ENCODE peak calls at places on chromosomes 16 and 17, in five cellular contexts. One of them, this sample, is unnamed.

GRCh38 chr16:1464196-1464893 is 10.5 kb downstream of the CLCN7 start:
- DNase-seq in fibroblast of pulmonary artery: no peak
- DNase-seq in heart right ventricle: no peak
- DNase-seq in GM12864: no peak
- DNase-seq in IMR-90: no peak
- DNase-seq in this sample: no peak

GRCh38 chr16:65117701-65118448 is 4.0 kb downstream of the CDH11 start:
- DNase-seq in fibroblast of pulmonary artery: peak; percentile 91
- DNase-seq in heart right ventricle: peak; percentile 72
- DNase-seq in GM12864: peak; percentile 1
- DNase-seq in IMR-90: peak; percentile 90
- DNase-seq in this sample: peak; percentile 54

GRCh38 chr17:39357488-39357887 is 43.9 kb downstream of the FBXL20 start:
- DNase-seq in fibroblast of pulmonary artery: no peak
- DNase-seq in heart right ventricle: no peak
- DNase-seq in GM12864: no peak
- DNase-seq in IMR-90: peak; percentile 20
- DNase-seq in this sample: no peak

GRCh38 chr16:19168173-19169080 is at the start of gene SYT17:
- DNase-seq in fibroblast of pulmonary artery: no peak
- DNase-seq in heart right ventricle: peak; percentile 14
- DNase-seq in GM12864: no peak
- DNase-seq in IMR-90: no peak
- DNase-seq in this sample: no peak

GRCh38 chr16:19691161-19691850 is 26.7 kb downstream of the KNOP1 start:
- DNase-seq in fibroblast of pulmonary artery: no peak
- DNase-seq in heart right ventricle: peak; percentile 13
- DNase-seq in GM12864: no peak
- DNase-seq in IMR-90: peak; percentile 17
- DNase-seq in this sample: no peak

GRCh38 chr16:71565812-71566700 is 10.8 kb downstream of the TAT start:
- DNase-seq in fibroblast of pulmonary artery: no peak
- DNase-seq in heart right ventricle: no peak
- DNase-seq in GM12864: no peak
- DNase-seq in IMR-90: no peak
- DNase-seq in this sample: no peak

GRCh38 chr16:14180431-14181059 is 109.4 kb downstream of the MRTFB start:
- DNase-seq in fibroblast of pulmonary artery: no peak
- DNase-seq in heart right ventricle: no peak
- DNase-seq in GM12864: no peak
- DNase-seq in IMR-90: no peak
- DNase-seq in this sample: no peak

GRCh38 chr16:70696952-70697600 is 11.2 kb upstream of the MTSS2 start:
- DNase-seq in fibroblast of pulmonary artery: no peak
- DNase-seq in heart right ventricle: no peak
- DNase-seq in GM12864: no peak
- DNase-seq in IMR-90: no peak
- DNase-seq in this sample: peak; percentile 78

GRCh38 chr17:79920751-79921410 is 81.6 kb upstream of the CBX4 start:
- DNase-seq in fibroblast of pulmonary artery: no peak
- DNase-seq in heart right ventricle: no peak
- DNase-seq in GM12864: no peak
- DNase-seq in IMR-90: no peak
- DNase-seq in this sample: no peak

GRCh38 chr17:58412910-58413630 is 4.3 kb downstream of the RNF43 start:
- DNase-seq in fibroblast of pulmonary artery: no peak
- DNase-seq in heart right ventricle: no peak
- DNase-seq in GM12864: no peak
- DNase-seq in IMR-90: peak; percentile 9
- DNase-seq in this sample: peak; percentile 51

GRCh38 chr16:70647461-70648359 is 1.4 kb downstream of the IL34 start:
- DNase-seq in fibroblast of pulmonary artery: no peak
- DNase-seq in heart right ventricle: no peak
- DNase-seq in GM12864: no peak
- DNase-seq in IMR-90: no peak
- DNase-seq in this sample: no peak

GRCh38 chr16:1024126-1024525 is 42.6 kb downstream of the SOX8 start:
- DNase-seq in fibroblast of pulmonary artery: no peak
- DNase-seq in heart right ventricle: no peak
- DNase-seq in GM12864: no peak
- DNase-seq in IMR-90: no peak
- DNase-seq in this sample: no peak

GRCh38 chr17:29243792-29244191 is 2.9 kb upstream of the CRYBA1 start:
- DNase-seq in fibroblast of pulmonary artery: peak; percentile 42
- DNase-seq in heart right ventricle: no peak
- DNase-seq in GM12864: no peak
- DNase-seq in IMR-90: peak; percentile 44
- DNase-seq in this sample: peak; percentile 20

GRCh38 chr16:12868169-12868568 is 33.2 kb upstream of the SHISA9 start:
- DNase-seq in fibroblast of pulmonary artery: no peak
- DNase-seq in heart right ventricle: no peak
- DNase-seq in GM12864: no peak
- DNase-seq in IMR-90: no peak
- DNase-seq in this sample: no peak

GRCh38 chr17:5510776-5511175 is 24.4 kb downstream of the MIS12 start:
- DNase-seq in fibroblast of pulmonary artery: no peak
- DNase-seq in heart right ventricle: no peak
- DNase-seq in GM12864: no peak
- DNase-seq in IMR-90: no peak
- DNase-seq in this sample: no peak

GRCh38 chr16:17304124-17304813 is 166.5 kb downstream of the XYLT1 start:
- DNase-seq in fibroblast of pulmonary artery: no peak
- DNase-seq in heart right ventricle: no peak
- DNase-seq in GM12864: no peak
- DNase-seq in IMR-90: peak; percentile 17
- DNase-seq in this sample: no peak

GRCh38 chr16:11783319-11784047 is 13.6 kb downstream of the ZC3H7A start:
- DNase-seq in fibroblast of pulmonary artery: peak; percentile 79
- DNase-seq in heart right ventricle: no peak
- DNase-seq in GM12864: peak; percentile 80
- DNase-seq in IMR-90: peak; percentile 45
- DNase-seq in this sample: peak; percentile 39

GRCh38 chr16:90008708-90009145 is 10.5 kb downstream of the DBNDD1 start:
- DNase-seq in fibroblast of pulmonary artery: no peak
- DNase-seq in heart right ventricle: no peak
- DNase-seq in GM12864: peak; percentile 31
- DNase-seq in IMR-90: peak; percentile 16
- DNase-seq in this sample: peak; percentile 92

GRCh38 chr17:1001640-1002411 is 4.9 kb downstream of the TIMM22 start:
- DNase-seq in fibroblast of pulmonary artery: peak; percentile 49
- DNase-seq in heart right ventricle: no peak
- DNase-seq in GM12864: no peak
- DNase-seq in IMR-90: peak; percentile 75
- DNase-seq in this sample: no peak

GRCh38 chr17:80101946-80102706 is 745 bp downstream of the GAA start:
- DNase-seq in fibroblast of pulmonary artery: peak; percentile 10
- DNase-seq in heart right ventricle: no peak
- DNase-seq in GM12864: no peak
- DNase-seq in IMR-90: peak; percentile 77
- DNase-seq in this sample: no peak

GRCh38 chr17:32970281-32970680 is 21.4 kb upstream of the SPACA3 start:
- DNase-seq in fibroblast of pulmonary artery: peak; percentile 6
- DNase-seq in heart right ventricle: no peak
- DNase-seq in GM12864: peak; percentile 60
- DNase-seq in IMR-90: no peak
- DNase-seq in this sample: no peak

GRCh38 chr16:66933776-66934137 is 445 bp downstream of the CIAO2B start:
- DNase-seq in fibroblast of pulmonary artery: no peak
- DNase-seq in heart right ventricle: no peak
- DNase-seq in GM12864: no peak
- DNase-seq in IMR-90: peak; percentile 35
- DNase-seq in this sample: no peak

GRCh38 chr17:16374129-16374528 is 6.8 kb upstream of the UBB start:
- DNase-seq in fibroblast of pulmonary artery: peak; percentile 89
- DNase-seq in heart right ventricle: no peak
- DNase-seq in GM12864: no peak
- DNase-seq in IMR-90: peak; percentile 75
- DNase-seq in this sample: no peak
- H3K4me3 ChIP-seq in fibroblast of pulmonary artery: no peak overlapping the region
- H3K4me3 ChIP-seq in heart right ventricle: no peak overlapping the region
- H3K4me3 ChIP-seq in GM12864: no peak overlapping the region
- H3K4me3 ChIP-seq in IMR-90: no peak overlapping the region
- H3K4me3 ChIP-seq in this sample: no peak overlapping the region

GRCh38 chr17:17816831-17817551 is 19.8 kb downstream of the SREBF1 start:
- DNase-seq in fibroblast of pulmonary artery: no peak
- DNase-seq in heart right ventricle: no peak
- DNase-seq in GM12864: no peak
- DNase-seq in IMR-90: no peak
- DNase-seq in this sample: no peak
- H3K4me3 ChIP-seq in fibroblast of pulmonary artery: no peak overlapping the region
- H3K4me3 ChIP-seq in heart right ventricle: no peak overlapping the region
- H3K4me3 ChIP-seq in GM12864: no peak overlapping the region
- H3K4me3 ChIP-seq in IMR-90: no peak overlapping the region
- H3K4me3 ChIP-seq in this sample: no peak overlapping the region

GRCh38 chr17:75344664-75345063 is 55.4 kb upstream of the SLC25A19 start:
- DNase-seq in fibroblast of pulmonary artery: no peak
- DNase-seq in heart right ventricle: no peak
- DNase-seq in GM12864: no peak
- DNase-seq in IMR-90: peak; percentile 36
- DNase-seq in this sample: peak; percentile 55
- H3K4me3 ChIP-seq in fibroblast of pulmonary artery: no peak overlapping the region
- H3K4me3 ChIP-seq in heart right ventricle: no peak overlapping the region
- H3K4me3 ChIP-seq in GM12864: no peak overlapping the region
- H3K4me3 ChIP-seq in IMR-90: no peak overlapping the region
- H3K4me3 ChIP-seq in this sample: no peak overlapping the region

GRCh38 chr17:49963277-49963625 is 5.7 kb upstream of the DLX4 start:
- DNase-seq in fibroblast of pulmonary artery: no peak
- DNase-seq in heart right ventricle: no peak
- DNase-seq in GM12864: no peak
- DNase-seq in IMR-90: no peak
- DNase-seq in this sample: no peak

GRCh38 chr17:49965522-49965905 is 3.5 kb upstream of the DLX4 start:
- DNase-seq in fibroblast of pulmonary artery: no peak
- DNase-seq in heart right ventricle: no peak
- DNase-seq in GM12864: no peak
- DNase-seq in IMR-90: no peak
- DNase-seq in this sample: no peak

GRCh38 chr17:49963626-49964538 is 5.1 kb upstream of the DLX4 start:
- DNase-seq in fibroblast of pulmonary artery: peak; percentile 3
- DNase-seq in heart right ventricle: no peak
- DNase-seq in GM12864: no peak
- DNase-seq in IMR-90: no peak
- DNase-seq in this sample: no peak

GRCh38 chr17:49966767-49967166 is 2.2 kb upstream of the DLX4 start:
- DNase-seq in fibroblast of pulmonary artery: no peak
- DNase-seq in heart right ventricle: no peak
- DNase-seq in GM12864: no peak
- DNase-seq in IMR-90: no peak
- DNase-seq in this sample: no peak

DNA sequence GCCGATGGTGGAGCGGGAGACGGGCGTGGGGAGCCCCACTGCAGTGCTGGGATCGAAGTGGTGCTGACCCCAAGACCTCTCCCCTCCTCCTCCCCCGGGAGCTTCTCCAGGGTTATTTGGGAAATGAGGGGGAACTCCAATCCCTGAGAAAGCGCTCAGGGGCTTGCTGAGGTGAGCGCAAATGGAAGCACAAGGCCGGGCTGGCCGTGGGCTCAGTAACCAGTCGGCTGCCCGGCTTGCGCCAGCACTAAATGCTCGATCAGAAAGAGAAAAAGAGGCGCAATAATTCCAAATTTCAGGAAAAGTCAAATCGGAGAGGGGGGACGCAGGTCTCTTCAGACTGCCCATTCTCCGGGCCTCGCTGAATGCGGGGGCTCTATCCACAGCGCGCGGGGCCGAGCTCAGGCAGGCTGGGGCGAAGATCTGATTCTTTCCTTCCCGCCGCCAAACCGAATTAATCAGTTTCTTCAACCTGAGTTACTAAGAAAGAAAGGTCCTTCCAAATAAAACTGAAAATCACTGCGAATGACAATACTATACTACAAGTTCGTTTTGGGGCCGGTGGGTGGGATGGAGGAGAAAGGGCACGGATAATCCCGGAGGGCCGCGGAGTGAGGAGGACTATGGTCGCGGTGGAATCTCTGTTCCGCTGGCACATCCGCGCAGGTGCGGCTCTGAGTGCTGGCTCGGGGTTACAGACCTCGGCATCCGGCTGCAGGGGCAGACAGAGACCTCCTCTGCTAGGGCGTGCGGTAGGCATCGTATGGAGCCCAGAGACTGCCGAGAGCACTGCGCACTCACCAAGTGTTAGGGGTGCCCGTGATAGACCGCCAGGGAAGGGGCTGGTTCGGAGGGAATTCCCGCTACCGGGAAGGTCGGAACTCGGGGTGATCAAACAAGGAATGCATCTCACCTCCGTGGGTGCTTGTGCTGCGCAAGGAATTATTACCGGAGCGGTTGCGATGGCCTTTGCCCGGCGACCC is 4.2 kb upstream of the DLX4 start:
- DNase-seq in fibroblast of pulmonary artery: no peak
- DNase-seq in heart right ventricle: no peak
- DNase-seq in GM12864: no peak
- DNase-seq in IMR-90: no peak
- DNase-seq in this sample: no peak
- H3K4me3 ChIP-seq in fibroblast of pulmonary artery: no peak overlapping the region
- H3K4me3 ChIP-seq in heart right ventricle: no peak overlapping the region
- H3K4me3 ChIP-seq in GM12864: no peak overlapping the region
- H3K4me3 ChIP-seq in IMR-90: no peak overlapping the region
- H3K4me3 ChIP-seq in this sample: no peak overlapping the region

GRCh38 chr17:42406602-42407288 is 16.3 kb downstream of the CAVIN1 start:
- DNase-seq in fibroblast of pulmonary artery: no peak
- DNase-seq in heart right ventricle: no peak
- DNase-seq in GM12864: no peak
- DNase-seq in IMR-90: no peak
- DNase-seq in this sample: no peak
- H3K4me3 ChIP-seq in fibroblast of pulmonary artery: no peak overlapping the region
- H3K4me3 ChIP-seq in heart right ventricle: no peak overlapping the region
- H3K4me3 ChIP-seq in GM12864: no peak overlapping the region
- H3K4me3 ChIP-seq in IMR-90: no peak overlapping the region
- H3K4me3 ChIP-seq in this sample: no peak overlapping the region

DNA sequence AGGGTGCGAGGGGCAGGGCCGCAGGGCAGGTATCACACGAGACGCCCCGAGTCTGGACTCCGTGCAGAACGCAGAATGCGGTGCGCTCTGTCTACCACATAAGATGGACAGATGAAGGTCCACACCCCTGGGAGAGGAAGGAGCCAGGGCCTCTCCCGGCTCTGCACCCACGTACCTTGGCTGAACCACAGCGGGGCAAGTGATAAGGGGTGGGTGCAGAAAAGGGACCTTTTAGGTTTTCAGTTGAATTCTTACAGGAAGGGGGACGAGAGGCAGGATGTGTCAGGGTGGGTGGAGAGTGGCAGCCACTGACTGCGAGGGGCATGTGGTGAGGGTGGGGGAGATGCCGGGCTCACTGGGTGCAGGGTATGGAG is 338 bp downstream of the CD300A start:
- DNase-seq in fibroblast of pulmonary artery: no peak
- DNase-seq in heart right ventricle: no peak
- DNase-seq in GM12864: no peak
- DNase-seq in IMR-90: no peak
- DNase-seq in this sample: no peak
- H3K4me3 ChIP-seq in fibroblast of pulmonary artery: no peak overlapping the region
- H3K4me3 ChIP-seq in heart right ventricle: no peak overlapping the region
- H3K4me3 ChIP-seq in GM12864: peak overlapping the region; percentile 80
- H3K4me3 ChIP-seq in IMR-90: no peak overlapping the region
- H3K4me3 ChIP-seq in this sample: no peak overlapping the region

DNA sequence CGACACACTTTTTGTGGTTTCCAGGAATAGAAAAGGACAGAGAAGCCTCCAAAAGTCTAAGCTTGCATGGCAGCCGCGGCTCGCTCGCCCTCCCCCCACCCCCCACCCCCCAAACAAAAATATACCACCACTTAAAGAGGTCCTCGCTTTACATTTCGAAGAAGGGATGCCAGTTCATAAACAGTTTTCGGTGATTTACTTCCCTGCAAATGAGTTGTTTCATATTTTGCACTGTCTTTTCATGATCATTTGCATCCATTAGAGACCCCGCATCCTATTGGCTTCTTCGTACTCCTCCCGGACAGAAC is 234 bp downstream of the HOXB8 start:
- DNase-seq in fibroblast of pulmonary artery: no peak
- DNase-seq in heart right ventricle: no peak
- DNase-seq in GM12864: no peak
- DNase-seq in IMR-90: no peak
- DNase-seq in this sample: no peak
- H3K4me3 ChIP-seq in fibroblast of pulmonary artery: no peak overlapping the region
- H3K4me3 ChIP-seq in heart right ventricle: no peak overlapping the region
- H3K4me3 ChIP-seq in GM12864: no peak overlapping the region
- H3K4me3 ChIP-seq in IMR-90: peak overlapping the region; percentile 52
- H3K4me3 ChIP-seq in this sample: no peak overlapping the region

This sample was measured in Jurkat, Clone E6-1.